ENCODE peak calls at places on chromosomes 11 and 22, in six cellular contexts. S is pancreas, T is B cell, X is left lung, L is cardiac muscle cell, O is nephron progenitor cell. A is an unnamed sample.

GRCh38 chr11:103322861-103323260 is 213.6 kb downstream of the DYNC2H1 start:
- DNase-seq in O (no peak), S (no peak), L (peak), X (no peak), T (no peak), A (no peak)

GRCh38 chr11:44627911-44628729 is 62.7 kb downstream of the CD82 start:
- DNase-seq in T (no peak), O (no peak), L (peak), X (no peak), S (peak), A (peak)

GRCh38 chr11:12087075-12087775 is 23.2 kb upstream of the MICAL2 start:
- DNase-seq in L (peak), T (no peak), O (no peak), S (no peak), X (no peak), A (no peak)

GRCh38 chr22:43050995-43051394 is 36.0 kb upstream of the PACSIN2 start:
- DNase-seq in T (no peak), S (no peak), O (no peak), X (no peak), L (no peak), A (no peak)

GRCh38 chr11:46736615-46737014 is 17.6 kb downstream of the F2 start:
- DNase-seq in L (no peak), X (no peak), T (no peak), O (no peak), S (no peak), A (no peak)

GRCh38 chr11:130441726-130442125 is 6.7 kb upstream of the ADAMTS15 start:
- DNase-seq in S (no peak), O (no peak), T (no peak), L (no peak), X (no peak), A (no peak)

GRCh38 chr11:103936059-103936458 is 100.4 kb upstream of the DDI1 start:
- DNase-seq in T (no peak), O (no peak), X (no peak), S (no peak), L (no peak), A (no peak)

GRCh38 chr11:659532-660085 is 22.5 kb downstream of the DRD4 start:
- DNase-seq in O (no peak), L (no peak), T (no peak), X (no peak), S (no peak), A (no peak)

GRCh38 chr11:72634016-72634415 is 40.2 kb downstream of the PDE2A start:
- DNase-seq in T (no peak), X (peak), O (no peak), L (no peak), S (no peak), A (no peak)

GRCh38 chr11:125074511-125075241 is 11.6 kb downstream of the SLC37A2 start:
- DNase-seq in L (no peak), T (no peak), O (no peak), X (peak), S (no peak), A (no peak)

GRCh38 chr11:44607324-44607962 is 42.0 kb downstream of the CD82 start:
- DNase-seq in S (no peak), O (no peak), T (no peak), X (no peak), L (no peak), A (no peak)

GRCh38 chr11:13126430-13126829 is 117.3 kb downstream of the RASSF10 start:
- DNase-seq in S (no peak), X (no peak), L (peak), O (no peak), T (no peak), A (no peak)

GRCh38 chr11:85827768-85828639 is 17.1 kb upstream of the SYTL2 start:
- DNase-seq in T (no peak), O (no peak), L (peak), S (no peak), X (no peak), A (no peak)

DNA sequence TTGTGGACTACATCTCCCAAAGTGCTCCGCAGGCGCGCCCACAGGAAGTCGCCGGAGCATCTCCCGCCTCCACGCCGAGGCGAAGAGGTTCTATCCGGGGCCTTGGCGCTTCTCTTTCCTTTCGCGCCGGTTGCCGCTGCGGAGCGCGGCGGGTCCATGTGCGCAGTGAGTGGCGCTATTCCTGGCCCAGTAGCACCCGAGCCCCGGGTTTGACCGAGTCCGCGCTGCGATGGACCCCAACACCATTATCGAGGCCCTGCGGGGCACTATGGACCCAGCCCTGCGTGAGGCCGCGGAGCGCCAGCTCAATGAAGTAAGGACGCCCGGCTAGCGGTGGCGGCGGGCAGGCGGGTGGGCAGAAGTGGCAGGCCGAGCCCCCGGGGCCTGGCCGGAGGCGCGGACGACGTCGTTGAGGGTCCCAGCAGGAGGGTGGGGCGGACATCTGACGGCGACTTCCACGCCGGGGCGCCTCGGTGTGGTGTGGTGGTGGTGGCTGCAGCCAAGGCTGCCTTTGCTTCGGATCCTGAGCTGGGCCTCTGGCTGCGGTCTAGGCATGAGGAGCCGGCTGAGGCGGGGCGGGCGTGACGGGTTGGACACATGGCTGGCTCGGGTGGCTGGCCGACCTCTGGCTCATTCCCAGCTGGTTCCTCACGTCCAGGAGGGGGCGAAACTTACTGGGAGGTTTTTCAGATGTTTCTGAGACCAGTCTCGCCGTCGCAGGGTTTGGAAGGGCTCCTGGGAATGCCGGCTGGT is at the start of gene IPO7:
- DNase-seq in O (peak), L (peak), T (peak), S (peak), X (peak), A (peak)
- TF ChIP-seq CTCF in O (no peak), L (peak), T (no peak), S (no peak), X (no peak), A (no peak)

GRCh38 chr11:59187587-59187986 is 15.7 kb downstream of the DTX4 start:
- DNase-seq in S (no peak), L (peak), O (no peak), T (no peak), X (peak), A (no peak)

GRCh38 chr11:59185412-59185811 is 13.5 kb downstream of the DTX4 start:
- DNase-seq in O (no peak), S (no peak), X (no peak), T (no peak), L (peak), A (no peak)

GRCh38 chr11:59184876-59185275 is 12.9 kb downstream of the DTX4 start:
- DNase-seq in X (no peak), T (no peak), L (no peak), S (no peak), O (no peak), A (no peak)

GRCh38 chr11:59187020-59187419 is 15.1 kb downstream of the DTX4 start:
- DNase-seq in S (no peak), X (no peak), L (peak), O (no peak), T (no peak), A (no peak)

GRCh38 chr11:59186130-59186594 is 14.2 kb downstream of the DTX4 start:
- DNase-seq in L (peak), O (peak), T (peak), S (peak), X (peak), A (peak)
- TF ChIP-seq CTCF in L (peak), O (peak), T (peak), S (peak), X (peak), A (peak)

DNA sequence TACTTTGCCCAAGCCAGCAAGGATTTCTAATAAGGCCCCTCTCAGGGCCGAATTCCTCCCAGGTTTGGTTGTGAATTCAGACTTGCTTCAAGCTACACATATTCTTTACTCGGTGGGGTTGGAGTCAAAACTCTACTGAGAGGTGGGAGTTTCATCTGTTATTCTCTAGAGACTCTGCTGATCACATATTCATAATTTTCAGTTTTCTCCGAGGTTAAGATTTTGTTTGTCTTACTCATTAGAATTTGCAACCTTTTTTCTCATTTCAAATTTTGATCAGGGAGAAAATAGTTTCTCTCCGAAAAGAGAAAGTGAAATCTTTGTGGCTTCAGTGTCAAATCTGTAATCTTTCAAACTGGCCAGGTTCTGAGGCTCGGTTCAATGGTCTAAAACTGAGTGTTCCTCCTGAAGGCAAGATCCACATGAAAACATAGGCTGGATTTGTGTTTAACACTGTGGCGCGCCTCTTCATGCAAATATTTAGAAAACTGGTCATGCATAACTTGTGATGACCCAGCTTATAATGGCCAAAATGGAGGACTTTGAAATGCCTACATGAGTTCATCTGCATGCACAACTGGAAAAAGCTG is 21.5 kb upstream of the GSTP1 start:
- DNase-seq in O (no peak), T (no peak), X (no peak), L (no peak), S (no peak), A (peak)
- TF ChIP-seq CTCF in O (no peak), T (no peak), X (no peak), L (no peak), S (no peak), A (no peak)

DNA sequence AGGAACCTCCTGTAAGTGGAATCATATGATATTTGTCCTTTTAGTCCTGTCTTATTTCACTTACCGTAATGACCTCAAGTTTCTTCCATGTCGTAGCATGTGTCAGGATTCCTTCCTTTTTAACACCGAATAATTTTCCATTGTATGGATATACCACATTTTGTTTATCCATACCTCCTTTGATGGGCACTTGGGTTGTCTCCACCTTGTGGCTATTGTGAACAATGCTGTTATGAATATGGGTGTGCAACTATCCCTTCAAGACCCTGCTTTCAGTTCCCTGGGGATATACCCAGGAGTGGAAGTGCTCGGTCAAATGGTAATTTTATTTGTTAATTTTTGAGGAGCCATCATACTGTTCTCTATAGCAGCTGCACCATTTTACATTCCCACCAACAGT is 244.9 kb upstream of the BLID start:
- DNase-seq in O (no peak), T (no peak), X (no peak), S (no peak), L (no peak), A (no peak)
- TF ChIP-seq CTCF in O (no peak), T (no peak), X (no peak), S (no peak), L (no peak), A (peak)

DNA sequence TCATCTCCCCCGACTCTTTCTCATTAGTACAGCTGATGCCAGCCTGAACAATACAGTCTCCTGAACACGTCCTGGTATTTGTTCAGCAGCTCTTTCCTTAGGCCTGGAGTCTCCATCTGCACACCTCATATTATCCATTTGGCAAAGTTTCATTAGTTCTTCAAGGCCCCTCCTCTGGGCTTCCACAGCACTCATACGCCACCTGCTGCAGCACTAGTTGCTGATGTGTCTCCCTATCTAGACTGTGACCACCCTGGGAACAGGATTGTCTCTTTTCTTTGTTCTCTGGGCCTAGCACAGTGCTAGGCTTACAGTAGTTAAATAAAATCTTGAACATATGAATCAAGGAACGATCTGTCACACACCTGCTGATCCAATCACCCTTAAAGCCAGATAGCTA is 17.2 kb downstream of the DCHS1 start:
- DNase-seq in L (no peak), X (no peak), S (no peak), T (no peak), O (no peak), A (no peak)
- TF ChIP-seq CTCF in L (no peak), X (no peak), S (no peak), T (no peak), O (no peak), A (no peak)

GRCh38 chr22:39308614-39309363 is 10.6 kb downstream of the RPL3 start:
- DNase-seq in S (peak), O (no peak), X (no peak), T (no peak), L (peak), A (no peak)
- TF ChIP-seq CTCF in S (no peak), O (no peak), X (peak), T (no peak), L (peak), A (peak)

DNA sequence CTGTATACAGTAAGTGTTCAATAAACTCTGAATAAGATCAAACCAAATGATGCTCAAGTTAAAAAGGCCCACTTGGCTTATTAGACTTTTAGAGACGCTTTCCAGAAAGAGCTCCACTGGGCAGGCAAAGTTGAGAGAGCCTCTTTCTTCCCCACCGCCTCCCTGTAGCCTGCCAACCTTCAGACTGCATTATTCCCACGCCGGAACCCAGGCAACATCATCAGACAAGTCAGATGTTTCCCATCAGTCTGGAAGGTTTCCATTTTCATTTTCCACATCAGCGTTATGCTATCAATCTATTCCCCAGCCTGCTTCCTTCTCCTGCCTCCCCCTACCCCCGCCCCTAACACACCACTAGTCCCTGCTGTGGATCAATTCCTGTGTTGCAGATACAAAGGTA is 184.9 kb downstream of the DSCAML1 start:
- DNase-seq in T (no peak), X (no peak), S (no peak), L (no peak), O (no peak), A (no peak)
- TF ChIP-seq CTCF in T (no peak), X (no peak), S (no peak), L (no peak), O (no peak), A (no peak)

GRCh38 chr11:88494857-88495256 is 157.3 kb upstream of the CTSC start:
- DNase-seq in T (no peak), X (no peak), O (no peak), L (no peak), S (no peak), A (no peak)
- TF ChIP-seq CTCF in T (no peak), X (no peak), O (no peak), L (peak), S (no peak), A (no peak)

A was measured in GM13977.